ENCODE peak calls at places on chromosomes 5 and 9, in five cellular contexts. F is NCI-H1694 treated with DMSO at 0.1 percent for 48 hours; O is CD8-positive, alpha-beta T cell; H is GM04504; U is activated CD4-positive, alpha-beta T cell treated with anti-CD3 and anti-CD28 coated beads, Interleukin-2, amount 10 ng/mL, durations not matched to agents 7 days and 5 days. D is an unnamed sample.

GRCh38 chr5:13477118-13477737 is 467.3 kb downstream of the DNAH5 start:
- DNase-seq in F (no peak), O (no peak), H (peak; percentile 15), U (no peak), D (no peak)

GRCh38 chr5:156479864-156480263 is 152.9 kb downstream of the SGCD start:
- DNase-seq in F (peak; percentile 38), O (no peak), H (peak; percentile 79), U (no peak), D (peak; percentile 77)

GRCh38 chr5:143141652-143142051 is 261.8 kb downstream of the NR3C1 start:
- DNase-seq in F (no peak), O (no peak), H (no peak), U (no peak), D (peak; percentile 41)

GRCh38 chr9:113992276-113992951 is 85.7 kb downstream of the AMBP start:
- DNase-seq in F (peak; percentile 65), O (no peak), H (no peak), U (no peak), D (peak; percentile 7)

GRCh38 chr5:175711472-175712312 is 53.8 kb downstream of the HRH2 start:
- DNase-seq in F (no peak), O (no peak), H (no peak), U (no peak), D (no peak)

GRCh38 chr9:80842383-80842782 is 847.0 kb downstream of the TLE1 start:
- DNase-seq in F (no peak), O (no peak), H (no peak), U (no peak), D (no peak)

GRCh38 chr5:137344723-137345322 is 154.3 kb downstream of the SPOCK1 start:
- DNase-seq in F (peak; percentile 48), O (no peak), H (peak; percentile 57), U (peak; percentile 37), D (peak; percentile 17)

GRCh38 chr5:55585266-55585610 is 50.5 kb upstream of the PLPP1 start:
- DNase-seq in F (no peak), O (no peak), H (no peak), U (no peak), D (no peak)

GRCh38 chr9:85401998-85402397 is 339.8 kb downstream of the AGTPBP1 start:
- DNase-seq in F (no peak), O (no peak), H (no peak), U (no peak), D (no peak)

GRCh38 chr5:147643142-147643541 is 133.3 kb upstream of the DPYSL3 start:
- DNase-seq in F (no peak), O (no peak), H (no peak), U (no peak), D (no peak)

GRCh38 chr5:98464737-98465330 is 308.6 kb upstream of the RGMB start:
- DNase-seq in F (no peak), O (no peak), H (no peak), U (no peak), D (no peak)

GRCh38 chr5:176737001-176737745 is 73.2 kb upstream of the UNC5A start:
- DNase-seq in F (no peak), O (no peak), H (no peak), U (no peak), D (no peak)

GRCh38 chr9:88923653-88924284 is 67.5 kb upstream of the S1PR3 start:
- DNase-seq in F (no peak), O (no peak), H (no peak), U (peak; percentile 15), D (no peak)

GRCh38 chr5:59038169-59039002 is 455.5 kb downstream of the RAB3C start:
- DNase-seq in F (no peak), O (no peak), H (no peak), U (no peak), D (no peak)

GRCh38 chr5:17192191-17192590 is 25.2 kb upstream of the BASP1 start:
- DNase-seq in F (no peak), O (no peak), H (no peak), U (no peak), D (no peak)

GRCh38 chr5:35436441-35437057 is 181.1 kb upstream of the SPEF2 start:
- DNase-seq in F (peak; percentile 67), O (no peak), H (peak; percentile 8), U (peak; percentile 29), D (peak; percentile 27)

GRCh38 chr9:100213730-100214477 is 114.9 kb downstream of the INVS start:
- DNase-seq in F (no peak), O (no peak), H (no peak), U (no peak), D (no peak)

D was measured in NCI-H2171 treated with DMSO at 0.1 percent for 48 hours.